ENCODE peak calls at places on chromosomes 3 and 15, in seven cellular contexts. G is SK-N-SH, M is HepG2, E is HCT116, F is GM23338, T is GM12878, V is HL-60. P is an unnamed sample. For H3K27me3, the result is how much of the 10 kb centered on the place peaks cover.

GRCh38 chr3:149589332-149589731 is 68.5 kb downstream of the WWTR1 start:
- DNase-seq in G (no peak), M (no peak), E (no peak), F (no peak), T (no peak), V (no peak), P (no peak)

GRCh38 chr15:101307897-101308603 is 13.0 kb upstream of the SNRPA1 start:
- DNase-seq in G (peak), M (no peak), E (no peak), F (no peak), T (no peak), V (no peak), P (no peak)

GRCh38 chr3:167318306-167318705 is 61.8 kb downstream of the ZBBX start:
- DNase-seq in G (no peak), M (no peak), E (no peak), F (no peak), T (no peak), V (no peak), P (no peak)

GRCh38 chr3:32817561-32818430 is at the start of gene TRIM71:
- DNase-seq in G (peak), M (no peak), E (no peak), F (no peak), T (no peak), V (no peak), P (no peak)

GRCh38 chr3:127800508-127800907 is 21.8 kb downstream of the MGLL start:
- DNase-seq in G (no peak), M (no peak), E (no peak), F (no peak), T (no peak), V (no peak), P (no peak)

GRCh38 chr3:151282921-151283320 is 4.6 kb upstream of the P2RY14 start:
- DNase-seq in G (peak), M (peak), E (peak), F (peak), T (no peak), V (peak), P (peak)

GRCh38 chr15:101502572-101503295 is 13.2 kb upstream of the PCSK6 start:
- DNase-seq in G (no peak), M (no peak), E (no peak), F (no peak), T (no peak), V (no peak), P (no peak)

GRCh38 chr3:30475038-30475808 is 131.2 kb upstream of the TGFBR2 start:
- DNase-seq in G (no peak), M (no peak), E (no peak), F (no peak), T (peak), V (no peak), P (no peak)

GRCh38 chr15:48866141-48866563 is 11.8 kb upstream of the EID1 start:
- DNase-seq in G (no peak), M (no peak), E (no peak), F (no peak), T (no peak), V (no peak), P (no peak)

GRCh38 chr3:119497824-119498187 is 541 bp upstream of the TIMMDC1 start:
- DNase-seq in G (no peak), M (peak), E (no peak), F (peak), T (no peak), V (no peak), P (peak)

GRCh38 chr3:149282322-149282721 is 51.1 kb downstream of the TM4SF18 start:
- DNase-seq in G (no peak), M (no peak), E (no peak), F (no peak), T (no peak), V (no peak), P (no peak)

GRCh38 chr15:48469271-48469670 is 138.0 kb downstream of the DUT start:
- DNase-seq in G (no peak), M (no peak), E (no peak), F (no peak), T (no peak), V (no peak), P (no peak)

GRCh38 chr15:56984681-56985515 is 66.5 kb downstream of the TCF12 start:
- DNase-seq in G (no peak), M (no peak), E (no peak), F (no peak), T (no peak), V (peak), P (no peak)

DNA sequence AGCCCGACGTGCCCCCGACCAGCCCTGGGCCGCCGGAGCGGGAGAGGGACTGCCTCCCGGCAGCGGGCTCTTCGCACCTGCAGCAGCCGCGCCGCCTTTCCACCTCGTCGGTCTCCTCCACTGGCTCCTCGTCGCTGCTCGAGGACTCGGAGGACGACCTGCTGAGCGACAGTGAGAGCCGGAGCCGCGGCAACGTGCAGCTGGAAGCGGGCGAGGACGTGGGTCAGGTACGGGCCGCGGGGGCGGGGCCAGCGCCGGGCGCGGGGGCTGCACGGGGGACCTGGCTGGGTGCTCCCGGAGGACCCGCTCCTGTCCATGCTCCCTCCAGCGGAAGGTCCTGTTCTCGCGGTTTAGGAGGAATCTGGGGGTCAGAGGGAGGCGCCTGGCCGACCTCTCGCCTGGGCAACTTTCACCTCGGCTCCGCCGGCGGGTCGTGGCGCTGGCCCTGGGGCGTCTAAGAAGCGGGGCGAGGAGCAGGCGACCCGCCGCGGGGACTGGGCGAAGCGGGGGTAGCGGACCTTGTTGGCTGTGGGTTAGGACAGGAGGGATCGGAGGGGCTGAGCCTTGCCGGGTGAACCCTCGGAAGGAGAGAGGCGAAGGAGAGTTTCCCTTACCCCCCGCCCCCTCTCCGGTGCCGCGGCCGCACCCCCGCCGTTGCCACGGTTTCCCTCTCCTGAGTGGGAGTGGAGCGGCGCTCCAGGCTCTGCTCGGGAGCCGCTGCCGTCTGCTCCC is 682 bp downstream of the ITPKA start:
- DNase-seq in G (peak), M (peak), E (no peak), F (peak), T (no peak), V (no peak), P (no peak)
- TF ChIP-seq REST in G (no peak), M (no peak), E (no peak), F (no peak), T (no peak), V (no peak), P (no peak)

DNA sequence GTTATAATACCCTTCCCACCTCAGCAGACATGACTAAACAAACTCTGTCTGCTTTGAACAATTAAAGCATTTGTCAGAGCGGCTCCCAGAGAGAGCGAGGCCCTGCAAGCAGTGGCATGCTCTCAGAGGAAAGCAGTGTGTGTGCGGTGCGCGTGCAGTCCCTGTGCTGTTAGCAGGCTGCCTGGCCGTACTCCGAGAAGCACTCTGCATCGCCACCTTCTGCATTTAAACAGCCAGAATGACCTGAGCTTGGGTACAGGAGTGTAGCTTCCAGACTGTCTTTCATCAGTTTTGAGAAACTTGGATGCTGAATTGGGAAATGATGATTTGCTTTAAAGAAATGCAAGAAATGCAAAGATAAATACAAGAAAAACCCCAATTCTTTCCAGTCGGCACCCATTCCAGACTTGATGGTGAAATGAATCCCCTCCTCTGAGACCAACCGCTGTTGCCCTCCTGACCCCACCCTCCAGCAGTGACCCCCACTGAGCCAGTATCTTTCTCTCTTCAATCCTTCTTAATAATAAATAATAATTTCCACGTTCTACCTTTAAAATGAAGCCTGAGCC is 113.5 kb downstream of the VGLL4 start:
- DNase-seq in G (no peak), M (peak), E (no peak), F (no peak), T (no peak), V (no peak), P (no peak)
- TF ChIP-seq CTCF in G (peak), M (peak), E (no peak), F (peak), T (no peak), V (no peak), P (no peak)

DNA sequence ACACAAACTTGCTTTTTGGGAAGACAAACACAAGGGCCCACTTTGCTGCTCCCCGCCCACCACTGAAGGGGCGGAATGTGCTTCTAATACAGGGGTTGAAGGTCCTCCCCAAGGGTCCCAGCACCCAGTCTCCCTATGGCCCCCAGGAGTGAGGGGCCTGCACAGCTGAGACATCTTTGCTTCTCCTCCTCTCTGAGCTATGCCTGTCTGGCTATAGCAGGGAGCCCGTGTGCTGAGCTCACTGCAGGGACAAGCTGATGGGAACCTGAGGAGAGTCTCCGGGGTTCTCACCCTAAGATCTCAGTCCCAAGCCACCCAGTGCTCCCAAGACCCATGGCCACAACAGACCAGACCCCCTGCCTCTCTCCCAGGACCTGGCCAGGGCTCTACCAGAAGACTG is 61.1 kb upstream of the ACAN start:
- DNase-seq in G (no peak), M (no peak), E (no peak), F (no peak), T (no peak), V (no peak), P (no peak)
- H3K27me3 ChIP-seq in G (under half), M (under half), E (under half), F (under half), T (under half), V (under half), P (under half)

GRCh38 chr3:124491875-124492274 is 238.4 kb upstream of the UMPS start:
- DNase-seq in G (no peak), M (no peak), E (no peak), F (no peak), T (no peak), V (no peak), P (no peak)

GRCh38 chr3:124489506-124489905 is 240.7 kb upstream of the UMPS start:
- DNase-seq in G (no peak), M (no peak), E (no peak), F (no peak), T (no peak), V (no peak), P (no peak)

GRCh38 chr3:124491098-124491497 is 239.2 kb upstream of the UMPS start:
- DNase-seq in G (no peak), M (no peak), E (no peak), F (no peak), T (no peak), V (no peak), P (no peak)

GRCh38 chr3:124496066-124496465 is 234.2 kb upstream of the UMPS start:
- DNase-seq in G (no peak), M (no peak), E (no peak), F (no peak), T (no peak), V (no peak), P (no peak)

DNA sequence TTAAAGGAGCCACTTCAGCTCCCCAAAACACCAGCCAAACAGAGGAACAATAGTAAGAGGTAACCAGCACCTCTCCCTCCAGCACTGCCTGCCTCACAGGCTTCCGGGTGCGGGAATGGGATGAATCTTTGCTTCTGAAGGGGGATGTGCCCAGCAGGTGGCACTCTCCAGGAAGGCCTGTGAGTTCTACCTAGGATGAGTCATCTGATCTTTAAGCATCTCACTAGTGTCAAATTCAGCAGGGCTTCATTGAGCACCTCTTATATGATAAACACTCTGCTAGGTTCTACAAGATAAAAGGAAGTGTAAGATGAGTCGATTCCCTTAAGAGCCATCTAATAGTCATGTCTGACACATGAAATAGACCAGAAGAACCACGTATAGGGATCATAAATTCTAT is 237.4 kb upstream of the UMPS start:
- DNase-seq in G (peak), M (peak), E (peak), F (peak), T (no peak), V (peak), P (no peak)
- TF ChIP-seq REST in G (no peak), M (no peak), E (no peak), F (no peak), T (no peak), V (no peak), P (no peak)

GRCh38 chr15:51982013-51982769 is 10.6 kb upstream of the LEO1 start:
- DNase-seq in G (peak), M (peak), E (peak), F (peak), T (peak), V (peak), P (peak)
- TF ChIP-seq CTCF in G (peak), M (peak), E (peak), F (peak), T (peak), V (peak), P (no peak)

DNA sequence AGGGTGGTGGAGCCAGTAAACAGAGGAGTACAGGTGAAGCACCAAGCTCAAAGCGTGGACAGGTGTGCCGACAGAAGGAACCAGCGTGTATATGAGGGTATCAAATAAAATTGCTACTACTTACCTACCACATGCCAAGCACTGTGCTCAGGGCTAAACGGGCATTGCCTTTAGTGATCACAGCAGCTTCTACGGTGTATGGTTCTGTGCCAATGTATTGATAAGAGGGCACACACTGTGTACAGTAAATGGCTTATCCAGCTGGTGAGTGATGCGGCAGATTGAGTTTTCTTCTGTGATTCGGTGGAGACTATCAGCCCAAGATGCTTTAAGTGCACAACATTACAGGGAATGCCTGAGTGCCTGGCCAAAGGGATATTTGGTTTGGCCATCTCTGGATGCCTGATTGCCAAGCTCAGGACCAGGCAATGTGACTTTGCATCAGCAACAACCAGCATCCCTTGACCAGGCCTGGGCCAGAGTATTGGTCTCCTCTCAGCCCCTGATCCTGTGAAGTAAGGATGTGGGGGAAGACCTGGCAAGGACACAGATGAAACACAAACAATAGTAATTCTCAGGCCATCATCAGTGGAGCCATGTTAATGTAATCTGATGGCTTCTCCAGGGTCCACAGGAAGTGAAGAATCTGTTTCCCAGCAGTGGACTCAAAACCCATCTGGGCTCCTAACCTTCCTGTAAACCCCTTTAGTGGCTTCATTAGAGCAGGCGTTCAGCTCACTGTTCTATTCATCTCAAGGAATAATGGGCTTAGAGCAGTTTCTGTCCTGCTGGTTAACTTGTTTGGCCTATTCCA is 14.1 kb downstream of the STARD5 start:
- DNase-seq in G (no peak), M (no peak), E (no peak), F (no peak), T (no peak), V (no peak), P (no peak)
- H3K27me3 ChIP-seq in G (under half), M (under half), E (under half), F (under half), T (under half), V (under half), P (under half)

P was measured in Panc1.